ENCODE peak calls at places on chromosomes 1 and 21, in nine cellular contexts. C is neuronal stem cell, I is psoas muscle, U is ovary, F is osteocyte, P is GM23338, Y is frontal cortex, G is RWPE1, W is head of caudate nucleus. B is an unnamed sample.

GRCh38 chr1:11787251-11787803 is 18.4 kb downstream of the MTHFR start:
- DNase-seq in C (no peak), I (peak), U (peak), F (no peak), P (peak), Y (no peak), G (peak), W (no peak), B (no peak)

GRCh38 chr21:17387030-17387617 is 125.7 kb upstream of the CXADR start:
- DNase-seq in C (peak), I (no peak), U (peak), F (no peak), P (peak), Y (peak), G (peak), W (peak), B (peak)

GRCh38 chr21:46455575-46456385 is 2.9 kb upstream of the DIP2A start:
- DNase-seq in C (no peak), I (no peak), U (no peak), F (no peak), P (no peak), Y (no peak), G (peak), W (peak), B (peak)

GRCh38 chr1:25472494-25472893 is 41.8 kb downstream of the MACO1 start:
- DNase-seq in C (no peak), I (no peak), U (no peak), F (no peak), P (no peak), Y (no peak), G (no peak), W (no peak), B (no peak)

GRCh38 chr1:47507140-47507539 is 69.3 kb downstream of the FOXD2 start:
- DNase-seq in C (no peak), I (no peak), U (no peak), F (no peak), P (no peak), Y (no peak), G (no peak), W (no peak), B (no peak)

GRCh38 chr21:44054710-44055109 is 42.6 kb downstream of the TRAPPC10 start:
- DNase-seq in C (no peak), I (no peak), U (no peak), F (no peak), P (no peak), Y (peak), G (no peak), W (no peak), B (no peak)

GRCh38 chr1:227728059-227728891 is 6.8 kb downstream of the JMJD4 start:
- DNase-seq in C (peak), I (peak), U (peak), F (no peak), P (peak), Y (peak), G (peak), W (peak), B (no peak)

GRCh38 chr1:56877973-56878372 is 23.4 kb downstream of the C8A start:
- DNase-seq in C (no peak), I (no peak), U (no peak), F (no peak), P (no peak), Y (no peak), G (no peak), W (no peak), B (no peak)

GRCh38 chr1:196355206-196355786 is 252.9 kb downstream of the KCNT2 start:
- DNase-seq in C (no peak), I (no peak), U (no peak), F (no peak), P (peak), Y (no peak), G (peak), W (no peak), B (no peak)

GRCh38 chr1:78176448-78176847 is 130.7 kb downstream of the GIPC2 start:
- DNase-seq in C (no peak), I (no peak), U (no peak), F (no peak), P (no peak), Y (no peak), G (peak), W (no peak), B (no peak)

GRCh38 chr1:74334147-74334546 is 99.0 kb downstream of the TNNI3K start:
- DNase-seq in C (no peak), I (no peak), U (no peak), F (no peak), P (no peak), Y (no peak), G (no peak), W (no peak), B (no peak)

GRCh38 chr21:45250914-45251634 is 36.6 kb downstream of the POFUT2 start:
- DNase-seq in C (no peak), I (no peak), U (no peak), F (no peak), P (no peak), Y (no peak), G (no peak), W (no peak), B (no peak)

GRCh38 chr1:171663036-171663853 is 10.8 kb upstream of the MYOC start:
- DNase-seq in C (no peak), I (no peak), U (no peak), F (no peak), P (no peak), Y (no peak), G (no peak), W (no peak), B (no peak)

GRCh38 chr1:29709711-29710169 is 473.4 kb downstream of the PTPRU start:
- DNase-seq in C (no peak), I (no peak), U (no peak), F (no peak), P (no peak), Y (no peak), G (peak), W (no peak), B (no peak)

GRCh38 chr1:243471754-243472725 is 216.2 kb downstream of the SDCCAG8 start:
- DNase-seq in C (no peak), I (no peak), U (no peak), F (no peak), P (no peak), Y (no peak), G (no peak), W (no peak), B (no peak)

GRCh38 chr1:115647507-115647906 is 5.7 kb downstream of the VANGL1 start:
- DNase-seq in C (no peak), I (no peak), U (no peak), F (no peak), P (no peak), Y (no peak), G (no peak), W (no peak), B (no peak)

GRCh38 chr21:38756746-38757145 is 49.0 kb upstream of the ETS2 start:
- DNase-seq in C (no peak), I (no peak), U (no peak), F (no peak), P (no peak), Y (no peak), G (peak), W (no peak), B (no peak)

GRCh38 chr1:227880342-227880924 is 65.0 kb downstream of the PRSS38 start:
- DNase-seq in C (no peak), I (no peak), U (no peak), F (no peak), P (no peak), Y (no peak), G (no peak), W (no peak), B (no peak)

GRCh38 chr1:109799445-109799844 is 35.7 kb upstream of the EPS8L3 start:
- DNase-seq in C (no peak), I (no peak), U (no peak), F (no peak), P (no peak), Y (no peak), G (no peak), W (no peak), B (no peak)

GRCh38 chr21:37371041-37371397 is 4.4 kb downstream of the DYRK1A start:
- DNase-seq in C (no peak), I (no peak), U (no peak), F (no peak), P (no peak), Y (no peak), G (no peak), W (no peak), B (no peak)

GRCh38 chr21:28135646-28136045 is 857.0 kb downstream of the LTN1 start:
- DNase-seq in C (no peak), I (no peak), U (no peak), F (no peak), P (no peak), Y (no peak), G (no peak), W (no peak), B (no peak)

GRCh38 chr1:41954533-41954944 is 35.8 kb upstream of the HIVEP3 start:
- DNase-seq in C (no peak), I (no peak), U (no peak), F (no peak), P (peak), Y (no peak), G (peak), W (no peak), B (no peak)

GRCh38 chr1:225769687-225770086 is 7.9 kb upstream of the SRP9 start:
- DNase-seq in C (no peak), I (no peak), U (no peak), F (peak), P (no peak), Y (no peak), G (no peak), W (peak), B (no peak)

GRCh38 chr1:214332950-214333798 is 52.2 kb downstream of the SMYD2 start:
- DNase-seq in C (peak), I (peak), U (peak), F (peak), P (peak), Y (peak), G (peak), W (peak), B (peak)

GRCh38 chr1:15981679-15982078 is 5.8 kb upstream of the ZBTB17 start:
- DNase-seq in C (no peak), I (no peak), U (no peak), F (no peak), P (no peak), Y (no peak), G (no peak), W (no peak), B (no peak)

GRCh38 chr1:220498188-220498587 is 29.7 kb upstream of the MARK1 start:
- DNase-seq in C (no peak), I (no peak), U (no peak), F (no peak), P (no peak), Y (no peak), G (peak), W (no peak), B (no peak)

GRCh38 chr1:180643693-180644092 is 11.9 kb downstream of the XPR1 start:
- DNase-seq in C (no peak), I (no peak), U (no peak), F (no peak), P (no peak), Y (no peak), G (no peak), W (peak), B (peak)

GRCh38 chr1:208105756-208106155 is 138.4 kb downstream of the PLXNA2 start:
- DNase-seq in C (no peak), I (no peak), U (no peak), F (no peak), P (no peak), Y (peak), G (no peak), W (peak), B (peak)

GRCh38 chr1:160781914-160782689 is 13.9 kb upstream of the LY9 start:
- DNase-seq in C (no peak), I (no peak), U (no peak), F (peak), P (no peak), Y (no peak), G (no peak), W (no peak), B (no peak)

GRCh38 chr1:54342764-54343687 is 63.2 kb downstream of the SSBP3 start:
- DNase-seq in C (no peak), I (no peak), U (no peak), F (no peak), P (no peak), Y (no peak), G (no peak), W (no peak), B (no peak)

B was measured in putamen.